ENCODE peak calls at places on chromosomes 11 and 22, in nine cellular contexts. Q is fibroblast of mammary gland; X is activated CD8-positive, alpha-beta memory T cell treated with anti-CD3 and anti-CD28 coated beads for 48 hours; L is central memory CD4-positive, alpha-beta T cell; H is body of pancreas; Z is ACHN; Y is substantia nigra; M is skeletal muscle cell; V is mesendoderm. F is an unnamed sample.

GRCh38 chr11:69382131-69383128 is 88.5 kb downstream of the MYEOV start:
- DNase-seq in Q (peak; percentile 46), X (no peak), L (peak; percentile 3), H (peak; percentile 12), Z (no peak), Y (no peak), M (no peak), V (peak; percentile 48), F (no peak)

GRCh38 chr22:46062971-46063631 is 86.1 kb upstream of the WNT7B start:
- DNase-seq in Q (peak; percentile 37), X (no peak), L (no peak), H (peak; percentile 10), Z (no peak), Y (no peak), M (no peak), V (no peak), F (no peak)

GRCh38 chr11:116502641-116503061 is 270.1 kb downstream of the BUD13 start:
- DNase-seq in Q (no peak), X (no peak), L (no peak), H (no peak), Z (no peak), Y (peak; percentile 52), M (no peak), V (no peak), F (no peak)

GRCh38 chr11:61917043-61917356 is 366 bp downstream of the RAB3IL1 start:
- DNase-seq in Q (no peak), X (no peak), L (no peak), H (no peak), Z (no peak), Y (no peak), M (no peak), V (no peak), F (no peak)

GRCh38 chr11:95566151-95566670 is 223.4 kb downstream of the FAM76B start:
- DNase-seq in Q (no peak), X (no peak), L (no peak), H (no peak), Z (no peak), Y (no peak), M (no peak), V (no peak), F (no peak)

GRCh38 chr22:37166675-37167066 is 17.0 kb upstream of the IL2RB start:
- DNase-seq in Q (peak; percentile 67), X (peak; percentile 79), L (peak; percentile 71), H (peak; percentile 83), Z (peak; percentile 73), Y (peak; percentile 71), M (no peak), V (peak; percentile 73), F (peak; percentile 74)

GRCh38 chr11:48683226-48683720 is 194.7 kb downstream of the OR4A47 start:
- DNase-seq in Q (no peak), X (no peak), L (no peak), H (no peak), Z (no peak), Y (no peak), M (no peak), V (no peak), F (no peak)

GRCh38 chr11:69707156-69707555 is 3.3 kb upstream of the FGF19 start:
- DNase-seq in Q (no peak), X (no peak), L (no peak), H (no peak), Z (no peak), Y (no peak), M (no peak), V (no peak), F (peak; percentile 87)

GRCh38 chr11:63767415-63768231 is 952 bp downstream of the ZFTA start:
- DNase-seq in Q (peak; percentile 87), X (no peak), L (peak; percentile 21), H (peak; percentile 50), Z (peak; percentile 57), Y (peak; percentile 40), M (peak; percentile 52), V (peak; percentile 97), F (peak; percentile 65)

GRCh38 chr11:35412285-35412684 is 7.1 kb downstream of the SLC1A2 start:
- DNase-seq in Q (peak; percentile 26), X (no peak), L (no peak), H (no peak), Z (peak; percentile 7), Y (no peak), M (no peak), V (peak; percentile 56), F (no peak)

GRCh38 chr22:23225724-23226496 is 45.6 kb downstream of the BCR start:
- DNase-seq in Q (peak; percentile 80), X (no peak), L (peak; percentile 67), H (no peak), Z (peak; percentile 59), Y (peak; percentile 17), M (no peak), V (no peak), F (peak; percentile 71)

GRCh38 chr22:19067696-19068348 is 54.4 kb downstream of the DGCR2 start:
- DNase-seq in Q (no peak), X (no peak), L (no peak), H (no peak), Z (no peak), Y (no peak), M (no peak), V (no peak), F (no peak)

GRCh38 chr11:2982214-2982613 is 9.9 kb downstream of the NAP1L4 start:
- DNase-seq in Q (no peak), X (no peak), L (no peak), H (no peak), Z (no peak), Y (no peak), M (no peak), V (peak; percentile 30), F (no peak)

GRCh38 chr22:26892401-26893033 is 235.1 kb downstream of the MIAT start:
- DNase-seq in Q (peak; percentile 8), X (no peak), L (no peak), H (peak; percentile 51), Z (no peak), Y (no peak), M (peak; percentile 35), V (no peak), F (no peak)

GRCh38 chr11:95507794-95508193 is 276.8 kb upstream of the SESN3 start:
- DNase-seq in Q (no peak), X (no peak), L (no peak), H (no peak), Z (peak; percentile 1), Y (no peak), M (no peak), V (no peak), F (no peak)

GRCh38 chr11:4551346-4551979 is 6.5 kb downstream of the OR52M1 start:
- DNase-seq in Q (no peak), X (no peak), L (no peak), H (no peak), Z (peak; percentile 18), Y (no peak), M (no peak), V (peak; percentile 45), F (no peak)

GRCh38 chr11:130882138-130882551 is 34.1 kb downstream of the SNX19 start:
- DNase-seq in Q (no peak), X (no peak), L (no peak), H (no peak), Z (no peak), Y (no peak), M (no peak), V (no peak), F (no peak)

GRCh38 chr11:94934836-94935235 is 38.5 kb downstream of the CWC15 start:
- DNase-seq in Q (peak; percentile 19), X (no peak), L (peak; percentile 37), H (no peak), Z (no peak), Y (no peak), M (no peak), V (no peak), F (no peak)

GRCh38 chr11:2650343-2650867 is 49.4 kb downstream of the KCNQ1OT1 start:
- DNase-seq in Q (no peak), X (no peak), L (no peak), H (no peak), Z (no peak), Y (no peak), M (no peak), V (no peak), F (no peak)

F was measured in RWPE1.